ENCODE peak calls at places on chromosomes 13 and 19, in eight cellular contexts. F is activated naive CD4-positive, alpha-beta T cell treated with anti-CD3 and anti-CD28 coated beads for 36 hours; L is NCI-H524; W is uterus; D is AG08395; I is stimulated activated CD8-positive, alpha-beta memory T cell treated with anti-CD3 and anti-CD28 coated beads, Interleukin-15, amount 100 ng/mL, for 24 hours; V is GF-D8; H is pancreas. R is an unnamed sample.

GRCh38 chr13:35884211-35884610 is 247.0 kb downstream of the DCLK1 start:
- DNase-seq in D (no peak), H (no peak), L (no peak), V (no peak), W (no peak), F (no peak), I (no peak), R (no peak)

GRCh38 chr19:18846862-18847515 is 15.2 kb downstream of the UPF1 start:
- DNase-seq in F (peak), L (peak), H (peak), V (no peak), I (peak), D (peak), W (peak), R (peak)

GRCh38 chr13:97344250-97345175 is 89.5 kb upstream of the RAP2A start:
- DNase-seq in I (no peak), W (peak), H (peak), V (no peak), D (peak), L (peak), F (peak), R (peak)

GRCh38 chr19:55443045-55443823 is at the start of gene SHISA7:
- DNase-seq in W (no peak), L (no peak), D (no peak), H (no peak), F (no peak), I (no peak), V (no peak), R (peak)

GRCh38 chr19:17488593-17489391 is 18.5 kb downstream of the SLC27A1 start:
- DNase-seq in I (peak), L (no peak), W (peak), V (peak), H (peak), D (no peak), F (peak), R (no peak)

GRCh38 chr19:35291916-35292315 is at the start of gene MAG:
- DNase-seq in L (no peak), H (no peak), W (no peak), D (no peak), V (no peak), F (no peak), I (no peak), R (no peak)

GRCh38 chr13:97328222-97328790 is 105.7 kb upstream of the RAP2A start:
- DNase-seq in F (no peak), L (no peak), H (no peak), V (no peak), W (no peak), D (peak), I (no peak), R (no peak)

GRCh38 chr13:53781941-53782340 is 753.3 kb downstream of the OLFM4 start:
- DNase-seq in F (no peak), H (no peak), I (no peak), V (no peak), L (peak), W (no peak), D (no peak), R (peak)

GRCh38 chr19:18340990-18341868 is 831 bp downstream of the PGPEP1 start:
- DNase-seq in F (peak), D (peak), H (peak), W (peak), I (peak), L (peak), V (peak), R (peak)

GRCh38 chr19:7618771-7619510 is 10.4 kb downstream of the XAB2 start:
- DNase-seq in F (no peak), W (no peak), H (peak), D (no peak), I (no peak), V (no peak), L (no peak), R (no peak)

GRCh38 chr13:79776538-79776937 is 295.6 kb downstream of the NDFIP2 start:
- DNase-seq in L (no peak), W (no peak), F (no peak), H (no peak), D (no peak), V (no peak), I (no peak), R (no peak)

GRCh38 chr19:38729653-38730469 is 14.4 kb downstream of the CAPN12 start:
- DNase-seq in V (no peak), F (peak), I (peak), H (peak), D (peak), L (peak), W (peak), R (peak)

GRCh38 chr19:32253683-32254020 is 91.8 kb upstream of the ZNF507 start:
- DNase-seq in V (no peak), D (no peak), W (no peak), L (no peak), H (no peak), F (no peak), I (no peak), R (no peak)

GRCh38 chr13:45468676-45469075 is 3.9 kb downstream of the COG3 start:
- DNase-seq in L (no peak), W (no peak), F (no peak), D (no peak), H (no peak), I (no peak), V (no peak), R (peak)

GRCh38 chr13:79445968-79446645 is 34.8 kb upstream of the NDFIP2 start:
- DNase-seq in D (no peak), V (no peak), I (no peak), L (no peak), H (no peak), F (peak), W (no peak), R (no peak)

GRCh38 chr13:98129059-98129741 is 13.7 kb upstream of the FARP1 start:
- DNase-seq in F (no peak), L (no peak), H (no peak), D (no peak), W (no peak), I (no peak), V (no peak), R (no peak)

GRCh38 chr13:87498681-87499080 is 172.5 kb upstream of the SLITRK5 start:
- DNase-seq in F (no peak), D (no peak), W (no peak), H (no peak), I (no peak), V (no peak), L (no peak), R (no peak)

GRCh38 chr19:3366761-3367571 is 583 bp downstream of the NFIC start:
- DNase-seq in F (peak), D (no peak), V (peak), L (peak), H (peak), I (no peak), W (peak), R (peak)

GRCh38 chr13:27556109-27556508 is 64.2 kb downstream of the LNX2 start:
- DNase-seq in W (no peak), F (peak), H (no peak), D (peak), V (peak), I (no peak), L (no peak), R (no peak)

GRCh38 chr13:83440465-83440864 is 441.8 kb downstream of the SLITRK1 start:
- DNase-seq in F (no peak), H (no peak), W (no peak), V (no peak), I (no peak), D (no peak), L (no peak), R (no peak)

GRCh38 chr13:74135306-74136088 is 1.3 kb upstream of the KLF12 start:
- DNase-seq in I (peak), F (peak), V (no peak), L (peak), D (peak), H (peak), W (peak), R (peak)